ENCODE peak calls at places on chromosomes 11 and 22, in six cellular contexts. P is SW 1271, Y is right lobe of liver, S is ELR, R is AG04450, Z is adrenal gland. H is an unnamed sample.

GRCh38 chr11:73344191-73344607 is 32.0 kb upstream of the RELT start:
- DNase-seq in P (no peak), Y (no peak), S (no peak), R (no peak), Z (no peak), H (no peak)

GRCh38 chr22:42294034-42294985 is 23.9 kb upstream of the TCF20 start:
- DNase-seq in P (no peak), Y (peak), S (peak), R (no peak), Z (peak), H (no peak)

GRCh38 chr11:94649925-94650623 is 82.9 kb downstream of the PIWIL4 start:
- DNase-seq in P (no peak), Y (no peak), S (no peak), R (no peak), Z (no peak), H (no peak)

GRCh38 chr22:20444325-20444724 is 6.7 kb upstream of the SCARF2 start:
- DNase-seq in P (no peak), Y (no peak), S (no peak), R (no peak), Z (no peak), H (no peak)

GRCh38 chr11:61124574-61125309 is 22.5 kb downstream of the CD5 start:
- DNase-seq in P (no peak), Y (no peak), S (no peak), R (no peak), Z (no peak), H (no peak)

GRCh38 chr11:124108158-124108557 is 7.1 kb upstream of the VWA5A start:
- DNase-seq in P (no peak), Y (peak), S (peak), R (no peak), Z (peak), H (no peak)

GRCh38 chr11:33268945-33269567 is 11.9 kb downstream of the HIPK3 start:
- DNase-seq in P (no peak), Y (no peak), S (peak), R (no peak), Z (no peak), H (no peak)

GRCh38 chr11:1128333-1129142 is 29.2 kb upstream of the MUC5AC start:
- DNase-seq in P (no peak), Y (no peak), S (no peak), R (no peak), Z (peak), H (no peak)

GRCh38 chr22:45966320-45966891 is 10.6 kb downstream of the WNT7B start:
- DNase-seq in P (no peak), Y (no peak), S (no peak), R (no peak), Z (no peak), H (no peak)

GRCh38 chr22:28183078-28183870 is 264.2 kb upstream of the PITPNB start:
- DNase-seq in P (no peak), Y (no peak), S (peak), R (no peak), Z (no peak), H (no peak)

GRCh38 chr11:69450064-69450856 is 31.2 kb upstream of the LINC01488 start:
- DNase-seq in P (no peak), Y (peak), S (no peak), R (no peak), Z (peak), H (no peak)

GRCh38 chr22:17283423-17283822 is 64.2 kb upstream of the ADA2 start:
- DNase-seq in P (no peak), Y (no peak), S (no peak), R (no peak), Z (no peak), H (no peak)

GRCh38 chr11:111748035-111748804 is 18.0 kb downstream of the PPP2R1B start:
- DNase-seq in P (no peak), Y (no peak), S (no peak), R (no peak), Z (no peak), H (no peak)

GRCh38 chr11:3169235-3169951 is 4.3 kb upstream of the OSBPL5 start:
- DNase-seq in P (no peak), Y (peak), S (peak), R (no peak), Z (peak), H (no peak)

GRCh38 chr11:93740031-93740801 is 1.1 kb downstream of the TAF1D start:
- DNase-seq in P (no peak), Y (no peak), S (peak), R (no peak), Z (no peak), H (no peak)

GRCh38 chr11:65113361-65113756 is 1.7 kb downstream of the TM7SF2 start:
- DNase-seq in P (no peak), Y (no peak), S (peak), R (no peak), Z (peak), H (no peak)

GRCh38 chr11:66842896-66843775 is at the start of gene RCE1:
- DNase-seq in P (peak), Y (peak), S (peak), R (peak), Z (peak), H (peak)

GRCh38 chr22:41264408-41264941 is 21.5 kb downstream of the RANGAP1 start:
- DNase-seq in P (no peak), Y (no peak), S (no peak), R (no peak), Z (no peak), H (no peak)

GRCh38 chr22:17862646-17863181 is 88.4 kb upstream of the BID start:
- DNase-seq in P (no peak), Y (no peak), S (peak), R (no peak), Z (no peak), H (no peak)

GRCh38 chr11:34204396-34205279 is 99.2 kb downstream of the NAT10 start:
- DNase-seq in P (peak), Y (no peak), S (peak), R (no peak), Z (no peak), H (no peak)

GRCh38 chr22:48345631-48346030 is 1482.0 kb downstream of the BRD1 start:
- DNase-seq in P (no peak), Y (no peak), S (no peak), R (no peak), Z (no peak), H (no peak)

GRCh38 chr11:119361056-119361787 is 14.7 kb upstream of the MFRP start:
- DNase-seq in P (peak), Y (peak), S (peak), R (peak), Z (peak), H (no peak)

GRCh38 chr22:44802071-44802700 is 49.8 kb downstream of the ARHGAP8 start:
- DNase-seq in P (no peak), Y (no peak), S (no peak), R (no peak), Z (no peak), H (no peak)

GRCh38 chr22:47197735-47198500 is 435.5 kb downstream of the TBC1D22A start:
- DNase-seq in P (no peak), Y (no peak), S (no peak), R (no peak), Z (no peak), H (no peak)

GRCh38 chr22:19640306-19640705 is 74.0 kb upstream of the SEPTIN5 start:
- DNase-seq in P (no peak), Y (no peak), S (no peak), R (no peak), Z (no peak), H (no peak)

GRCh38 chr11:74139151-74139918 is 31.5 kb downstream of the C2CD3 start:
- DNase-seq in P (no peak), Y (no peak), S (no peak), R (no peak), Z (no peak), H (no peak)

GRCh38 chr11:134864233-134864967 is 452.4 kb upstream of the B3GAT1 start:
- DNase-seq in P (no peak), Y (no peak), S (no peak), R (no peak), Z (no peak), H (no peak)